ENCODE peak calls at places on chromosomes 5 and 9, in nine cellular contexts. One of them, this sample, is unnamed.

GRCh38 chr9:995776-996175 is 19.3 kb downstream of the DMRT3 start:
- DNase-seq in GM06990: no peak
- DNase-seq in A549: no peak
- DNase-seq in adrenal gland: no peak
- DNase-seq in colonic mucosa: no peak
- DNase-seq in HL-60: no peak
- DNase-seq in body of pancreas: no peak
- DNase-seq in hepatocyte: no peak
- DNase-seq in suprapubic skin: no peak
- DNase-seq in this sample: no peak

GRCh38 chr5:89936576-89936975 is 473.0 kb downstream of the CETN3 start:
- DNase-seq in hepatocyte: no peak
- DNase-seq in adrenal gland: no peak
- DNase-seq in GM06990: no peak
- DNase-seq in HL-60: no peak
- DNase-seq in A549: no peak
- DNase-seq in colonic mucosa: no peak
- DNase-seq in suprapubic skin: no peak
- DNase-seq in body of pancreas: no peak
- DNase-seq in this sample: no peak

GRCh38 chr9:346114-346513 is 131.4 kb downstream of the DOCK8 start:
- DNase-seq in colonic mucosa: no peak
- DNase-seq in body of pancreas: no peak
- DNase-seq in A549: no peak
- DNase-seq in hepatocyte: no peak
- DNase-seq in HL-60: no peak
- DNase-seq in suprapubic skin: no peak
- DNase-seq in GM06990: no peak
- DNase-seq in adrenal gland: peak
- DNase-seq in this sample: no peak

GRCh38 chr5:66826696-66827095 is 230.5 kb downstream of the MAST4 start:
- DNase-seq in A549: no peak
- DNase-seq in HL-60: no peak
- DNase-seq in body of pancreas: no peak
- DNase-seq in suprapubic skin: no peak
- DNase-seq in adrenal gland: no peak
- DNase-seq in hepatocyte: no peak
- DNase-seq in colonic mucosa: no peak
- DNase-seq in GM06990: no peak
- DNase-seq in this sample: no peak

GRCh38 chr9:99259231-99259918 is 37.3 kb downstream of the SEC61B start:
- DNase-seq in hepatocyte: peak
- DNase-seq in body of pancreas: peak
- DNase-seq in suprapubic skin: peak
- DNase-seq in adrenal gland: peak
- DNase-seq in GM06990: no peak
- DNase-seq in colonic mucosa: peak
- DNase-seq in A549: no peak
- DNase-seq in HL-60: no peak
- DNase-seq in this sample: peak

GRCh38 chr5:14190194-14191164 is 47.3 kb downstream of the TRIO start:
- DNase-seq in colonic mucosa: no peak
- DNase-seq in hepatocyte: peak
- DNase-seq in suprapubic skin: no peak
- DNase-seq in GM06990: no peak
- DNase-seq in HL-60: no peak
- DNase-seq in adrenal gland: peak
- DNase-seq in body of pancreas: no peak
- DNase-seq in A549: peak
- DNase-seq in this sample: no peak

GRCh38 chr9:121557581-121558422 is 58.2 kb upstream of the GGTA1 start:
- DNase-seq in colonic mucosa: peak
- DNase-seq in HL-60: peak
- DNase-seq in A549: no peak
- DNase-seq in body of pancreas: peak
- DNase-seq in hepatocyte: peak
- DNase-seq in GM06990: peak
- DNase-seq in suprapubic skin: peak
- DNase-seq in adrenal gland: peak
- DNase-seq in this sample: no peak

GRCh38 chr9:91426123-91426745 is 2.6 kb upstream of the NFIL3 start:
- DNase-seq in A549: peak
- DNase-seq in GM06990: no peak
- DNase-seq in HL-60: peak
- DNase-seq in body of pancreas: no peak
- DNase-seq in hepatocyte: peak
- DNase-seq in adrenal gland: no peak
- DNase-seq in suprapubic skin: no peak
- DNase-seq in colonic mucosa: no peak
- DNase-seq in this sample: no peak

GRCh38 chr5:167219296-167219695 is 1072.1 kb upstream of the WWC1 start:
- DNase-seq in suprapubic skin: no peak
- DNase-seq in colonic mucosa: no peak
- DNase-seq in hepatocyte: no peak
- DNase-seq in A549: no peak
- DNase-seq in GM06990: no peak
- DNase-seq in HL-60: no peak
- DNase-seq in body of pancreas: no peak
- DNase-seq in adrenal gland: no peak
- DNase-seq in this sample: no peak

GRCh38 chr5:2783223-2783622 is 31.7 kb upstream of the IRX2 start:
- DNase-seq in adrenal gland: no peak
- DNase-seq in body of pancreas: no peak
- DNase-seq in GM06990: no peak
- DNase-seq in colonic mucosa: no peak
- DNase-seq in suprapubic skin: no peak
- DNase-seq in hepatocyte: no peak
- DNase-seq in A549: no peak
- DNase-seq in HL-60: no peak
- DNase-seq in this sample: no peak
- TF ChIP-seq CTCF in adrenal gland: no peak
- TF ChIP-seq CTCF in body of pancreas: no peak
- TF ChIP-seq CTCF in GM06990: no peak
- TF ChIP-seq CTCF in colonic mucosa: no peak
- TF ChIP-seq CTCF in suprapubic skin: no peak
- TF ChIP-seq CTCF in hepatocyte: no peak
- TF ChIP-seq CTCF in A549: no peak
- TF ChIP-seq CTCF in HL-60: no peak
- TF ChIP-seq CTCF in this sample: no peak

GRCh38 chr5:154940772-154941620 is at the start of gene MRPL22:
- DNase-seq in hepatocyte: peak
- DNase-seq in GM06990: peak
- DNase-seq in suprapubic skin: peak
- DNase-seq in colonic mucosa: peak
- DNase-seq in body of pancreas: peak
- DNase-seq in adrenal gland: peak
- DNase-seq in A549: peak
- DNase-seq in HL-60: peak
- DNase-seq in this sample: peak
- TF ChIP-seq CTCF in hepatocyte: no peak
- TF ChIP-seq CTCF in GM06990: no peak
- TF ChIP-seq CTCF in suprapubic skin: no peak
- TF ChIP-seq CTCF in colonic mucosa: no peak
- TF ChIP-seq CTCF in body of pancreas: no peak
- TF ChIP-seq CTCF in adrenal gland: peak
- TF ChIP-seq CTCF in A549: no peak
- TF ChIP-seq CTCF in HL-60: no peak
- TF ChIP-seq CTCF in this sample: peak

DNA sequence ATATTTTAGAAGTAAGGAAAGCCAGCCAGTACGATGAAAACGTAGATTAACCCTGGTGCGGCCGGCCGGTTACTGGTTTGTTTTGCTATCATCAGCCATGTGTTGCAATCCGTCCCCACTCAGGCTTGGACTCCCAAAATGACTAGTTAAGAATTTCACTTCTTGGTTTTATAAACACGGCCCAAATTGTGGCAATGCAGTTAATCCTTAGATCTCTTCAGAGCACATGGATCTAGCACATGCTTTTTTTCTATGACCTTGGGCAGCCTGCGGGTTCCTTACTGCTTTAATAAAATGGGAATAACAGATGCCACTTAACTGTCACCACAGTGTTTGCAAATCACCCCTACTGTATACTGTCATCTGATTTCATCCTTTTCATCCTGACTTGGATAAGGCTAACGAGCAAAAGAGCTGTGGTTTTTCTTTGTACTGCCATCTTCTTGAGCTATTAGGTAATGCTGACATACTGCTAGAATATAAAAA is 1.5 kb downstream of the NDFIP1 start:
- DNase-seq in body of pancreas: peak
- DNase-seq in A549: peak
- DNase-seq in colonic mucosa: peak
- DNase-seq in hepatocyte: no peak
- DNase-seq in GM06990: peak
- DNase-seq in suprapubic skin: no peak
- DNase-seq in HL-60: peak
- DNase-seq in adrenal gland: peak
- DNase-seq in this sample: no peak
- TF ChIP-seq CTCF in body of pancreas: no peak
- TF ChIP-seq CTCF in A549: no peak
- TF ChIP-seq CTCF in colonic mucosa: no peak
- TF ChIP-seq CTCF in hepatocyte: peak
- TF ChIP-seq CTCF in GM06990: no peak
- TF ChIP-seq CTCF in suprapubic skin: no peak
- TF ChIP-seq CTCF in HL-60: no peak
- TF ChIP-seq CTCF in adrenal gland: peak
- TF ChIP-seq CTCF in this sample: no peak

GRCh38 chr5:77277764-77278163 is 67.3 kb downstream of the PDE8B start:
- DNase-seq in GM06990: no peak
- DNase-seq in HL-60: no peak
- DNase-seq in suprapubic skin: no peak
- DNase-seq in hepatocyte: no peak
- DNase-seq in body of pancreas: no peak
- DNase-seq in adrenal gland: no peak
- DNase-seq in colonic mucosa: no peak
- DNase-seq in A549: no peak
- DNase-seq in this sample: no peak
- TF ChIP-seq CTCF in GM06990: no peak
- TF ChIP-seq CTCF in HL-60: no peak
- TF ChIP-seq CTCF in suprapubic skin: no peak
- TF ChIP-seq CTCF in hepatocyte: no peak
- TF ChIP-seq CTCF in body of pancreas: no peak
- TF ChIP-seq CTCF in adrenal gland: no peak
- TF ChIP-seq CTCF in colonic mucosa: no peak
- TF ChIP-seq CTCF in A549: no peak
- TF ChIP-seq CTCF in this sample: no peak